ENCODE peak calls at places on chromosomes 5 and 9, in six cellular contexts. K is A549, J is H1, X is suprapubic skin, A is sigmoid colon, M is SK-N-SH. W is an unnamed sample.

GRCh38 chr5:132305420-132305819 is 11.2 kb downstream of the SLC22A4 start:
- DNase-seq in K (no peak), J (no peak), X (no peak), A (no peak), M (no peak), W (no peak)

GRCh38 chr9:38125889-38126288 is 56.9 kb upstream of the SHB start:
- DNase-seq in K (no peak), J (no peak), X (no peak), A (no peak), M (no peak), W (no peak)

GRCh38 chr5:178790371-178790770 is 59.9 kb upstream of the ZNF354A start:
- DNase-seq in K (no peak), J (no peak), X (no peak), A (peak), M (no peak), W (no peak)

GRCh38 chr5:111043712-111044506 is 27.6 kb upstream of the TSLP start:
- DNase-seq in K (no peak), J (peak), X (no peak), A (no peak), M (peak), W (no peak)

GRCh38 chr5:137201876-137202275 is 297.2 kb downstream of the SPOCK1 start:
- DNase-seq in K (peak), J (no peak), X (peak), A (peak), M (no peak), W (no peak)

GRCh38 chr5:170552486-170553122 is 48.8 kb downstream of the KCNIP1 start:
- DNase-seq in K (no peak), J (no peak), X (no peak), A (peak), M (no peak), W (peak)

GRCh38 chr9:115018547-115019435 is 88.4 kb upstream of the TNFSF8 start:
- DNase-seq in K (no peak), J (no peak), X (no peak), A (peak), M (no peak), W (no peak)

GRCh38 chr5:158510479-158510878 is 589.2 kb downstream of the EBF1 start:
- DNase-seq in K (no peak), J (no peak), X (no peak), A (no peak), M (no peak), W (no peak)

GRCh38 chr9:78692871-78693270 is 395.9 kb downstream of the PSAT1 start:
- DNase-seq in K (no peak), J (no peak), X (no peak), A (no peak), M (no peak), W (no peak)

GRCh38 chr5:61659221-61659696 is 327.2 kb downstream of the ZSWIM6 start:
- DNase-seq in K (no peak), J (peak), X (no peak), A (no peak), M (no peak), W (no peak)

GRCh38 chr5:36691993-36692392 is 85.6 kb downstream of the SLC1A3 start:
- DNase-seq in K (no peak), J (no peak), X (no peak), A (no peak), M (no peak), W (no peak)

GRCh38 chr9:136711751-136712689 is at the start of gene DIPK1B:
- DNase-seq in K (no peak), J (peak), X (no peak), A (no peak), M (peak), W (no peak)

GRCh38 chr9:119284118-119284517 is 85.1 kb downstream of the BRINP1 start:
- DNase-seq in K (peak), J (no peak), X (no peak), A (no peak), M (peak), W (no peak)

GRCh38 chr5:134464988-134465855 is 53.5 kb upstream of the CDKN2AIPNL start:
- DNase-seq in K (no peak), J (no peak), X (peak), A (no peak), M (no peak), W (no peak)

GRCh38 chr5:155700333-155700732 is 626.6 kb upstream of the SGCD start:
- DNase-seq in K (peak), J (no peak), X (no peak), A (no peak), M (no peak), W (no peak)

GRCh38 chr5:31935702-31936347 is 238.3 kb downstream of the GOLPH3 start:
- DNase-seq in K (no peak), J (no peak), X (no peak), A (no peak), M (no peak), W (no peak)

GRCh38 chr9:108323615-108324014 is 532.2 kb downstream of the ACTL7B start:
- DNase-seq in K (no peak), J (no peak), X (no peak), A (no peak), M (no peak), W (no peak)

GRCh38 chr5:176548967-176549444 is at the start of gene CDHR2:
- DNase-seq in K (no peak), J (no peak), X (no peak), A (no peak), M (no peak), W (no peak)

GRCh38 chr5:176545388-176545736 is 3.8 kb upstream of the CDHR2 start:
- DNase-seq in K (no peak), J (no peak), X (no peak), A (no peak), M (no peak), W (no peak)

GRCh38 chr5:176547811-176548210 is 1.3 kb upstream of the CDHR2 start:
- DNase-seq in K (peak), J (no peak), X (no peak), A (no peak), M (no peak), W (no peak)

GRCh38 chr5:176543428-176544182 is 5.5 kb upstream of the CDHR2 start:
- DNase-seq in K (peak), J (peak), X (no peak), A (peak), M (peak), W (no peak)

DNA sequence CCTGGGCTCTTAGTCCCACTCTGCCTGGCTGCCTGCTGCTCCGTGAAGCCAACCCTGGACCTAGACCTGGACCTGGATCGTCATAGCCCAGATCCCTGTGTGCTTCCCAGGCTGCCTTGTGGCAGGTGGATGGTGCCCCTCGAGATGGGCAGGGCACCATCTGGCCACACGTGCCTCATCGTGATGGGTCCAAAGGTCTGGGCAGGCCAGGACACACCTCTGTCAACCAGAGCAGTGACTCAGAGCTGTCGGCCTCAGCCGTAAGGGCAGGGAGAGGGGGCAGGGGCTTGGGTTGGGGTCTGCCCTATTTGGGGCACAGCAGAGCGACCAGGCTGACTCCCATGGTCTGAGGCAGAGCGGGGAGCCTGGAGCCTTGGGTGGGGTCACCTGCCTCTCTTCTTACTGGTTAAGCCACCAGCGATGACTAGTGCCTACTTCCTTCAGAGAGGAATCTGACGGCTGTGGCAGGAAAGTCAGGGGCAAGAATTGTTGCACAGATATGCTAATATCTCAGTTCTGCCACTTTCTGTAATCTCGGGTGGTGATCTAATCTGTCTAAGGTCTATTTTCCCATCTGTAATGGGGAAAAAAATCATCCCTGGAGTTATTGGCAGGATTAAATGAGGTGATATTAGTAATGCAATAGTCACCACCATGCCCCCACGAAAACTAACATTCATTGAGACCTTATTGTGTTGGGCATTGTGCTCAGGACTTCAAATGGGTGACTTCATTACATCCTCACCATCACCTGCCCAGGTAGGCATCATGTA is 3.2 kb upstream of the CDHR2 start:
- DNase-seq in K (peak), J (no peak), X (no peak), A (no peak), M (no peak), W (no peak)
- TF ChIP-seq EP300 in K (no peak), J (no peak), X (no peak), A (no peak), M (no peak), W (no peak)

GRCh38 chr5:128274441-128274840 is 190.9 kb downstream of the SLC12A2 start:
- DNase-seq in K (no peak), J (no peak), X (no peak), A (no peak), M (no peak), W (no peak)
- TF ChIP-seq CTCF in K (no peak), J (no peak), X (no peak), A (no peak), M (no peak), W (no peak)

GRCh38 chr9:4489562-4489918 is 728 bp upstream of the SLC1A1 start:
- DNase-seq in K (peak), J (peak), X (no peak), A (no peak), M (peak), W (no peak)

GRCh38 chr9:4490705-4491620 is 695 bp downstream of the SLC1A1 start:
- DNase-seq in K (no peak), J (peak), X (no peak), A (no peak), M (peak), W (peak)

GRCh38 chr9:4494337-4494736 is 4.1 kb downstream of the SLC1A1 start:
- DNase-seq in K (no peak), J (no peak), X (no peak), A (no peak), M (no peak), W (no peak)

GRCh38 chr9:4489919-4490704 is at the start of gene SLC1A1:
- DNase-seq in K (peak), J (peak), X (no peak), A (peak), M (peak), W (peak)

DNA sequence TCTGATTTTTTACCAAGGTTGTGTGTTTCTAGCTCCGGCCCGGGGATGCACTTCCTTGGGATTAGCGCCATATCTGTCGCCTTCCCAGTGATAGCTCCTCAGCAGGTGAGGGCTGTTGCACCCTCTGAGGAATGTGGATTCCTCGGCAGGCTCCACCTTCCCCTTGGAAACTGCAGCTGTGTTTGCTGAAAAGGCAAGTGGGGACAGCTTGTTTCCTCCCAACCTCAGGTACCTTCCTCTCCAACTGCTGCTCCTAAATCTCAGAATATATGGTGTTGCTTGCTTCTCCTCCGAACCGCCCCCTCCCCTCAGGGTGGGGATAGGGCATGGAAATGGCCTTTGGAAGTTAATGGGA is 1.3 kb downstream of the SLC1A1 start:
- DNase-seq in K (no peak), J (peak), X (no peak), A (no peak), M (no peak), W (no peak)
- H3K4me3 ChIP-seq in K (no peak), J (peak), X (peak), A (no peak), M (no peak), W (peak)

GRCh38 chr9:103649086-103649485 is 445.0 kb upstream of the SMC2 start:
- DNase-seq in K (no peak), J (no peak), X (no peak), A (no peak), M (no peak), W (no peak)
- TF ChIP-seq EP300 in K (no peak), J (no peak), X (no peak), A (no peak), M (no peak), W (no peak)

DNA sequence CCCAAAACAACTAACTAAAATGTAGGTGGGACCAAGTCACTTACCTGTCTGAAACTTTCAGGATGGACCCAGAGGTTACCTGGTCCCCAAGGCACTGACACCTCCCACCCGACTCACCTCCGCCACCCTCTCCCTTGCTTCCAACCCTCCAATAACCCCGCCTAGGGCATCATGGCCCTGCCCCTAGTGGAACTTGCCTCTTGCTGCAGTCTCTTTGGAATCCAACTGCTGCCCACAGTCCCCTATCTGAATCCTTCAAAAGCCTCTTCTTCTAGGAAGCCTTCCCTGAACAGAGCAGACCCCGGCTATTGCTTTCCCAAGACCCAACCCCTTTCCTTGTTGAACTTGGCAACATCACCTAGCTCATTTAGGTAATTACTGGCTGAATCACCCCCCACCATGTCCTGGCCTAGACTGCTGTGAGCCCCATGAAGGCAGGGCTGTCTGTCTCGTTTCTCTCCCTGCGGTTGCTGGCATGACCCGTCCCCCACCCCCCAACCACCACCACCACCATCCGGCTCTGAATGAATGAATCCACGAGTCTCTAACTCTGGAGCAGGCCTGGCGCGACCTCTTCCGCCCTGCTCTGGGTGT is 9.4 kb downstream of the CRB2 start:
- DNase-seq in K (peak), J (no peak), X (no peak), A (no peak), M (no peak), W (no peak)
- TF ChIP-seq CTCF in K (no peak), J (peak), X (no peak), A (no peak), M (peak), W (no peak)

GRCh38 chr5:113902917-113903681 is 389.6 kb downstream of the YTHDC2 start:
- DNase-seq in K (no peak), J (no peak), X (no peak), A (no peak), M (no peak), W (no peak)
- H3K4me3 ChIP-seq in K (no peak), J (no peak), X (no peak), A (no peak), M (no peak), W (no peak)

GRCh38 chr9:130785053-130785452 is 50.0 kb upstream of the ABL1 start:
- DNase-seq in K (no peak), J (no peak), X (no peak), A (no peak), M (no peak), W (no peak)

GRCh38 chr9:130779153-130779855 is 55.8 kb upstream of the ABL1 start:
- DNase-seq in K (peak), J (no peak), X (no peak), A (peak), M (no peak), W (no peak)

GRCh38 chr9:130780415-130780814 is 54.6 kb upstream of the ABL1 start:
- DNase-seq in K (no peak), J (no peak), X (no peak), A (no peak), M (no peak), W (no peak)

GRCh38 chr9:130782883-130783537 is 52.0 kb upstream of the ABL1 start:
- DNase-seq in K (no peak), J (no peak), X (no peak), A (no peak), M (no peak), W (no peak)

DNA sequence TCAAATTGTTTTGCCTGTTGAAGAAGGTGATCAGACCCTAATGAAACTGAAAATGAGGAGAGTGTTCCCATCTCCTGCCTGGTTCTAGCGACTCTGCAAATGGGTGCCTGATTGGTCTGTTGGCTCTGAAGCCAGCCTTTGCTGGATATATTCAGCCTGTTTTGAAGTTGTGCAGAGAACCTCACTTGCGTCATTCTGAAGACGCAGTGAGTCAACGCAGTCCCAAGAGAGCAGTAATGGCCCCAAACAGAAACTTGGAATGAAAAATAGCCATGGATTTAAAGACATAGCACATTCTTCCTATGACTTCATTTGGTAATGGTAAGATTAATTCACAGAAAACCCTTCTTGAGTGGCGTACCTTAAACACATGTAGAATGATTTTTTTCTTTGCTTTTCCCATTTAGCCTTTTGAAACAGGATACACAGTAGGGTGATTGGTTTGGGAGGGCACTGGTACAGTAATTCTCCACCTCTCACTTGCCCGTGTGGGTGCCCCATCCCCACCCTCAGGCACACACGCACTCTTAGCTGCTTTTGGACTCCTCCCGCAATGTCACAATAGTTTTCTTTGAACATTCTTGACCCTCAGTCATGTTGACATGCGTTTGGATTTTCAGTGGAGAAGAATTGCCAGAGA is 54.1 kb upstream of the ABL1 start:
- DNase-seq in K (peak), J (no peak), X (peak), A (peak), M (no peak), W (peak)
- TF ChIP-seq EP300 in K (no peak), J (no peak), X (peak), A (peak), M (no peak), W (peak)

GRCh38 chr5:143209881-143210395 is 193.5 kb downstream of the NR3C1 start:
- DNase-seq in K (no peak), J (no peak), X (no peak), A (no peak), M (no peak), W (no peak)

GRCh38 chr5:143207058-143207457 is 196.4 kb downstream of the NR3C1 start:
- DNase-seq in K (no peak), J (no peak), X (no peak), A (no peak), M (no peak), W (no peak)

GRCh38 chr5:143208365-143208641 is 195.2 kb downstream of the NR3C1 start:
- DNase-seq in K (no peak), J (no peak), X (no peak), A (no peak), M (no peak), W (no peak)

GRCh38 chr5:143207563-143208364 is 195.7 kb downstream of the NR3C1 start:
- DNase-seq in K (no peak), J (no peak), X (no peak), A (no peak), M (no peak), W (no peak)

GRCh38 chr5:143208781-143209510 is 194.5 kb downstream of the NR3C1 start:
- DNase-seq in K (peak), J (no peak), X (no peak), A (no peak), M (no peak), W (no peak)
- TF ChIP-seq CTCF in K (no peak), J (peak), X (no peak), A (no peak), M (peak), W (no peak)